ENCODE peak calls at places on chromosomes 11 and 22, in five cellular contexts. Z is cardiac muscle cell, V is IMR-90, Y is fibroblast of lung, E is PC-3. R is an unnamed sample.

GRCh38 chr11:84398017-84398626 is 1112.0 kb upstream of the CCDC90B start:
- DNase-seq in Z (peak; percentile 51), Y (peak; percentile 16), E (peak; percentile 52), V (peak; percentile 1), R (peak; percentile 47)

GRCh38 chr11:35065566-35065965 is 73.4 kb upstream of the CD44 start:
- DNase-seq in V (peak; percentile 59), Z (no peak), Y (peak; percentile 71), E (no peak), R (no peak)

GRCh38 chr11:120131941-120132644 is 5.8 kb downstream of the TRIM29 start:
- DNase-seq in V (no peak), Z (no peak), Y (no peak), E (no peak), R (no peak)

GRCh38 chr11:34344410-34345011 is 13.3 kb downstream of the ABTB2 start:
- DNase-seq in V (no peak), Z (no peak), E (peak; percentile 84), Y (no peak), R (no peak)

GRCh38 chr11:76076749-76077148 is 129.6 kb downstream of the WNT11 start:
- DNase-seq in E (no peak), V (no peak), Z (no peak), Y (no peak), R (no peak)

GRCh38 chr11:130400793-130401483 is 27.5 kb downstream of the ADAMTS8 start:
- DNase-seq in V (peak; percentile 87), Y (peak; percentile 76), Z (peak; percentile 79), E (no peak), R (no peak)

GRCh38 chr11:76329084-76329648 is 51.8 kb downstream of the THAP12 start:
- DNase-seq in E (no peak), Y (peak; percentile 50), V (peak; percentile 49), Z (peak; percentile 77), R (peak; percentile 97)

GRCh38 chr22:49954354-49954753 is 6.2 kb upstream of the PIM3 start:
- DNase-seq in E (no peak), V (no peak), Z (no peak), Y (no peak), R (no peak)

GRCh38 chr11:221539-221938 is 14.0 kb downstream of the RIC8A start:
- DNase-seq in E (no peak), Z (no peak), Y (no peak), V (no peak), R (no peak)

GRCh38 chr11:65432686-65433582 is 10.3 kb downstream of the NEAT1 start:
- DNase-seq in E (peak; percentile 62), Y (peak; percentile 48), V (peak; percentile 54), Z (peak; percentile 64), R (no peak)

GRCh38 chr11:4991066-4991465 is 3.6 kb upstream of the OR51L1 start:
- DNase-seq in E (peak; percentile 9), Z (peak; percentile 10), V (peak; percentile 12), Y (peak; percentile 2), R (no peak)

GRCh38 chr22:42799462-42800405 is 57.3 kb downstream of the ARFGAP3 start:
- DNase-seq in Z (no peak), Y (no peak), V (no peak), E (no peak), R (no peak)

GRCh38 chr11:8309311-8309710 is 45.6 kb upstream of the LMO1 start:
- DNase-seq in Y (no peak), E (no peak), V (no peak), Z (no peak), R (no peak)

GRCh38 chr11:44005076-44005800 is 42.5 kb upstream of the ACCSL start:
- DNase-seq in Y (no peak), Z (no peak), E (no peak), V (no peak), R (no peak)

GRCh38 chr22:17260950-17261349 is 41.7 kb upstream of the ADA2 start:
- DNase-seq in E (no peak), V (no peak), Y (no peak), Z (no peak), R (no peak)

GRCh38 chr11:106990322-106990721 is 28.0 kb downstream of the GUCY1A2 start:
- DNase-seq in Y (no peak), V (no peak), Z (no peak), E (no peak), R (no peak)

GRCh38 chr11:3674189-3674588 is 3.0 kb upstream of the CHRNA10 start:
- DNase-seq in Y (peak; percentile 92), V (peak; percentile 88), Z (no peak), E (peak; percentile 89), R (no peak)

GRCh38 chr22:19986410-19987341 is 29.9 kb downstream of the ARVCF start:
- DNase-seq in Z (peak; percentile 75), Y (peak; percentile 66), E (peak; percentile 66), V (peak; percentile 61), R (no peak)

GRCh38 chr11:6431861-6432260 is 8.9 kb downstream of the HPX start:
- DNase-seq in E (peak; percentile 97), V (peak; percentile 65), Y (peak; percentile 79), Z (peak; percentile 64), R (no peak)

GRCh38 chr11:7977251-7977917 is 9.8 kb upstream of the EIF3F start:
- DNase-seq in Z (peak; percentile 73), Y (peak; percentile 91), V (peak; percentile 97), E (peak; percentile 79), R (no peak)

GRCh38 chr11:88345408-88345807 is 7.9 kb upstream of the CTSC start:
- DNase-seq in E (peak; percentile 65), V (peak; percentile 54), Z (peak; percentile 44), Y (peak; percentile 75), R (no peak)

GRCh38 chr11:18369398-18369797 is 25.0 kb upstream of the LDHA start:
- DNase-seq in E (no peak), Z (no peak), V (no peak), Y (no peak), R (no peak)

GRCh38 chr11:116931206-116931953 is 94.0 kb upstream of the APOA1 start:
- DNase-seq in V (peak; percentile 53), Y (peak; percentile 53), Z (peak; percentile 54), E (peak; percentile 94), R (no peak)

GRCh38 chr22:35307892-35308291 is 8.2 kb downstream of the TOM1 start:
- DNase-seq in Z (no peak), E (no peak), V (no peak), Y (no peak), R (no peak)

GRCh38 chr11:106152013-106152412 is 74.6 kb downstream of the AASDHPPT start:
- DNase-seq in Z (peak; percentile 57), E (peak; percentile 58), V (peak; percentile 17), Y (peak; percentile 86), R (no peak)

GRCh38 chr22:42438293-42438650 is 6.1 kb upstream of the NFAM1 start:
- DNase-seq in V (no peak), E (no peak), Y (no peak), Z (no peak), R (no peak)

GRCh38 chr11:121575250-121575962 is 122.6 kb upstream of the SORL1-AS1 start:
- DNase-seq in Y (peak; percentile 51), E (no peak), Z (peak; percentile 58), V (peak; percentile 81), R (no peak)

GRCh38 chr22:20237480-20238440 is 30.4 kb downstream of the RTN4R start:
- DNase-seq in Y (no peak), V (no peak), E (no peak), Z (no peak), R (no peak)

GRCh38 chr11:64908766-64909165 is 8.2 kb downstream of the ATG2A start:
- DNase-seq in Y (no peak), V (no peak), Z (no peak), E (no peak), R (no peak)

GRCh38 chr11:65036931-65037330 is 4.1 kb upstream of the SAC3D1 start:
- DNase-seq in E (peak; percentile 20), V (no peak), Y (no peak), Z (no peak), R (no peak)

GRCh38 chr11:16169541-16169940 is 186.8 kb downstream of the SOX6 start:
- DNase-seq in Z (peak; percentile 24), E (no peak), V (peak; percentile 30), Y (peak; percentile 34), R (no peak)

GRCh38 chr11:12377106-12377823 is at the start of gene PARVA:
- DNase-seq in Z (peak; percentile 93), E (peak; percentile 66), V (peak; percentile 81), Y (peak; percentile 87), R (peak; percentile 78)

GRCh38 chr11:108586600-108586999 is 7.0 kb downstream of the EXPH5 start:
- DNase-seq in Y (no peak), V (no peak), E (peak; percentile 41), Z (no peak), R (no peak)

GRCh38 chr11:6633422-6634408 is 14.5 kb upstream of the TPP1 start:
- DNase-seq in Y (no peak), E (no peak), Z (peak; percentile 14), V (no peak), R (no peak)

GRCh38 chr22:48417143-48418070 is 1410.3 kb downstream of the BRD1 start:
- DNase-seq in Y (no peak), Z (no peak), E (no peak), V (no peak), R (no peak)

GRCh38 chr11:65569164-65569972 is 909 bp upstream of the ZNRD2 start:
- DNase-seq in Y (no peak), E (no peak), V (no peak), Z (no peak), R (no peak)

GRCh38 chr11:111512296-111513239 is at the start of gene BTG4:
- DNase-seq in V (no peak), Y (peak; percentile 36), Z (peak; percentile 27), E (no peak), R (no peak)

DNA sequence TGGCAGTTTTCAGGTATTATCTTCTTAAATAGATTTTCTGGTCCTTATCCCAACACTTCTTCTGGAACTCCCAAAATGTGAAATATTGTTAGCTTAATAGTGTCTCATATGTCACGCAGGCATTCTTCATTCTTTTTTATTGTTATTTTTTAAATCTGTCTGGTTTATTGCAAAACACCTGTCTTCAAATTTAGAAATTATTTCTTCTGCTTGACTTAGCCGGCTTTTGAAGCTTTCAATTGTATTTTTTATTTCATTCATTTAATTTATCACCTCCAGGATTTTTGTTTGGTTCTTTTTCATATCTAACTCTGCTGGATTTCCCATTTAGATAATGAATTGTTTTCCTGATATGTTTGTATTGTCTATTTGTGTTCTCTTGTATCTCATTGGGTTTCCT is 49.9 kb downstream of the KCNQ1OT1 start:
- DNase-seq in Y (no peak), E (no peak), V (no peak), Z (no peak), R (no peak)
- H3K9me3 ChIP-seq in Y (peaks cover 3% of the 10 kb centered on the region), E (peaks cover 19% of the 10 kb centered on the region), V (peaks cover 71% of the 10 kb centered on the region), Z (no peaks in the 10 kb centered on the region), R (peaks cover 93% of the 10 kb centered on the region)

GRCh38 chr11:67053896-67054850 is 2.5 kb upstream of the RHOD start:
- DNase-seq in E (peak; percentile 72), V (peak; percentile 91), Z (peak; percentile 79), Y (peak; percentile 93), R (peak; percentile 83)
- TF ChIP-seq CTCF in E (peak; percentile 94), V (peak; percentile 81), Z (peak; percentile 86), Y (peak; percentile 94), R (peak; percentile 96)

DNA sequence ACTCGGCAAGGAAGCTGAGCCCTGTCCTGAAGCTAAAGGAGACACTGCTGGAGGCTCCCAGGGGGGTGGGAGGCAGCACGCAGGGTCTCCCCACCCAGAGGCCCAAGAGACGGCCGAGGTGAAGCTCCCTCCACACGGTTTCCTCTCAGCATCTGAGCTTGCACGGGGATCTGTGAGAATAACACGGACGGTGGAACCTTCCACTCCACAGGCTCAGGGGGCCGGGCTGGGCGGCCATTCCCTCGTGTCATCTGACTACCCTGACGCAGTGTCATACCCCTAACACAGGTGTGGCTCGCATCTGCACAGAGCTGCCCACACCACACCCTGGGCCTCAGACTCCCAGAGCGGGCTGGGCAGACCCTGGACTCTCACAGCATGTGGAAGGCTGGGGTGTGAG is 409.7 kb downstream of the SHANK2 start:
- DNase-seq in Y (no peak), V (no peak), Z (no peak), E (no peak), R (no peak)
- H3K9me3 ChIP-seq in Y (no peaks in the 10 kb centered on the region), V (peaks cover 10% of the 10 kb centered on the region), Z (no peaks in the 10 kb centered on the region), E (no peaks in the 10 kb centered on the region), R (no peaks in the 10 kb centered on the region)

GRCh38 chr22:28937206-28938025 is 54.0 kb downstream of the ZNRF3 start:
- DNase-seq in V (no peak), Z (no peak), E (no peak), Y (no peak), R (no peak)
- TF ChIP-seq CTCF in V (no peak), Z (no peak), E (no peak), Y (no peak), R (no peak)